ENCODE peak calls at places on chromosomes 6 and 20, in ten cellular contexts. A is activated naive CD8-positive, alpha-beta T cell treated with anti-CD3 and anti-CD28 coated beads, Interleukin-2, amount 50 U/mL, for 24 hours; L is A549; H is lower lobe of right lung; Y is naive thymus-derived CD4-positive, alpha-beta T cell; C is heart left ventricle; B is IMR-90; O is activated CD8-positive, alpha-beta T cell treated with anti-CD3 and anti-CD28 coated beads, Interleukin-2, amount 10 ng/mL, durations not matched to agents 7 days and 5 days; V is aorta; Z is SK-N-SH treated with all-trans-retinoic acid at 6 μM for 48 hours. P is an unnamed sample.

GRCh38 chr6:54621285-54621684 is 225.3 kb upstream of the FAM83B start:
- ATAC-seq in A (no peak), L (no peak), H (no peak), Y (no peak), C (no peak), B (no peak), O (no peak), V (no peak), Z (no peak), P (no peak)

GRCh38 chr6:42021847-42022754 is 28.2 kb upstream of the TAF8 start:
- ATAC-seq in A (peak; percentile 82), L (no peak), H (peak; percentile 39), Y (peak; percentile 85), C (no peak), B (no peak), O (peak; percentile 85), V (peak; percentile 28), Z (no peak), P (peak; percentile 83)

GRCh38 chr20:53652090-53652858 is 58.6 kb upstream of the ZNF217 start:
- ATAC-seq in A (peak; percentile 39), L (peak; percentile 63), H (no peak), Y (peak; percentile 85), C (peak; percentile 40), B (no peak), O (peak; percentile 79), V (no peak), Z (peak; percentile 33), P (peak; percentile 67)

GRCh38 chr20:47227576-47227975 is 128.9 kb downstream of the ZMYND8 start:
- ATAC-seq in A (no peak), L (no peak), H (no peak), Y (no peak), C (no peak), B (no peak), O (no peak), V (no peak), Z (no peak), P (no peak)

GRCh38 chr20:47802975-47803374 is 17.7 kb upstream of the SULF2 start:
- ATAC-seq in A (no peak), L (no peak), H (no peak), Y (no peak), C (no peak), B (no peak), O (no peak), V (no peak), Z (no peak), P (no peak)

GRCh38 chr6:155183095-155183494 is 80.7 kb upstream of the CLDN20 start:
- ATAC-seq in A (no peak), L (no peak), H (no peak), Y (no peak), C (no peak), B (no peak), O (no peak), V (no peak), Z (no peak), P (no peak)

GRCh38 chr6:35093783-35094182 is 47.4 kb downstream of the TCP11 start:
- ATAC-seq in A (no peak), L (no peak), H (no peak), Y (no peak), C (no peak), B (no peak), O (no peak), V (no peak), Z (no peak), P (no peak)

GRCh38 chr20:37179671-37180524 is 550 bp upstream of the MROH8 start:
- ATAC-seq in A (no peak), L (peak; percentile 10), H (no peak), Y (no peak), C (no peak), B (peak; percentile 3), O (no peak), V (no peak), Z (peak; percentile 6), P (peak; percentile 17)

GRCh38 chr20:50462093-50462685 is 48.0 kb upstream of the PTPN1 start:
- ATAC-seq in A (no peak), L (no peak), H (no peak), Y (no peak), C (no peak), B (peak; percentile 7), O (no peak), V (no peak), Z (no peak), P (no peak)

GRCh38 chr6:36386495-36387439 is 702 bp downstream of the ETV7 start:
- ATAC-seq in A (peak; percentile 39), L (peak; percentile 33), H (peak; percentile 70), Y (peak; percentile 62), C (peak; percentile 19), B (peak; percentile 75), O (peak; percentile 49), V (peak; percentile 47), Z (peak; percentile 81), P (peak; percentile 20)

GRCh38 chr6:44381739-44382138 is 5.8 kb upstream of the CDC5L start:
- ATAC-seq in A (no peak), L (peak; percentile 34), H (peak; percentile 78), Y (peak; percentile 76), C (peak; percentile 52), B (no peak), O (no peak), V (no peak), Z (no peak), P (no peak)

GRCh38 chr20:53914091-53914860 is 156.1 kb downstream of the BCAS1 start:
- ATAC-seq in A (no peak), L (no peak), H (no peak), Y (no peak), C (no peak), B (peak; percentile 48), O (no peak), V (no peak), Z (peak; percentile 4), P (no peak)

GRCh38 chr6:56902551-56903464 is 52.1 kb upstream of the BEND6 start:
- ATAC-seq in A (no peak), L (no peak), H (peak; percentile 14), Y (peak; percentile 61), C (no peak), B (peak; percentile 48), O (no peak), V (no peak), Z (peak; percentile 36), P (no peak)

GRCh38 chr6:53979468-53980067 is 131.7 kb upstream of the MLIP start:
- ATAC-seq in A (no peak), L (no peak), H (no peak), Y (no peak), C (no peak), B (peak; percentile 44), O (no peak), V (peak; percentile 71), Z (no peak), P (no peak)

GRCh38 chr6:87794922-87795885 is 93.2 kb upstream of the AKIRIN2 start:
- ATAC-seq in A (no peak), L (peak; percentile 8), H (peak; percentile 66), Y (no peak), C (no peak), B (no peak), O (no peak), V (no peak), Z (no peak), P (no peak)

GRCh38 chr6:129544892-129545612 is 164.9 kb downstream of the ARHGAP18 start:
- ATAC-seq in A (no peak), L (no peak), H (no peak), Y (no peak), C (no peak), B (no peak), O (no peak), V (no peak), Z (no peak), P (no peak)

GRCh38 chr20:38054647-38055046 is 21.1 kb downstream of the RPRD1B start:
- ATAC-seq in A (no peak), L (no peak), H (peak; percentile 55), Y (no peak), C (no peak), B (no peak), O (no peak), V (no peak), Z (no peak), P (no peak)

GRCh38 chr6:164749126-164749758 is 560.2 kb downstream of the C6orf118 start:
- ATAC-seq in A (no peak), L (no peak), H (no peak), Y (no peak), C (no peak), B (no peak), O (no peak), V (no peak), Z (no peak), P (no peak)

GRCh38 chr6:112470950-112471349 is 123.8 kb downstream of the RFPL4B start:
- ATAC-seq in A (no peak), L (no peak), H (no peak), Y (no peak), C (no peak), B (no peak), O (no peak), V (peak; percentile 44), Z (no peak), P (no peak)

GRCh38 chr20:20630551-20630950 is 81.9 kb downstream of the RALGAPA2 start:
- ATAC-seq in A (no peak), L (no peak), H (no peak), Y (no peak), C (no peak), B (no peak), O (no peak), V (no peak), Z (no peak), P (no peak)